ENCODE peak calls at places on chromosomes 4 and X, in eight cellular contexts. X, D, T, C, A, M, F and L are unnamed samples.

GRCh38 chr4:117357422-117357821 is 272.0 kb upstream of the TRAM1L1 start:
- DNase-seq in T (no peak), F (no peak), X (no peak), C (no peak), A (no peak), M (no peak), D (no peak), L (no peak)

GRCh38 chr4:16226816-16227461 is 668 bp upstream of the TAPT1 start:
- DNase-seq in C (peak; percentile 12), T (no peak), X (peak; percentile 68), F (no peak), M (peak; percentile 32), D (peak; percentile 37), A (no peak), L (peak; percentile 57)

GRCh38 chr4:139144911-139145551 is 32.0 kb downstream of the ELF2 start:
- DNase-seq in C (peak; percentile 4), F (no peak), T (no peak), X (no peak), A (no peak), M (no peak), D (no peak), L (peak; percentile 21)

GRCh38 chrX:6095469-6095868 is 133.2 kb downstream of the NLGN4X start:
- DNase-seq in X (no peak), C (no peak), M (no peak), A (no peak), T (no peak), D (no peak), F (no peak), L (no peak)

GRCh38 chr4:98027827-98028226 is 115.4 kb downstream of the STPG2 start:
- DNase-seq in T (peak; percentile 11), A (no peak), F (no peak), C (no peak), X (no peak), M (peak; percentile 24), D (no peak), L (peak; percentile 36)

GRCh38 chr4:93147524-93148212 is 680.9 kb upstream of the ATOH1 start:
- DNase-seq in C (no peak), F (no peak), X (peak; percentile 60), T (no peak), M (no peak), A (no peak), D (no peak), L (no peak)

GRCh38 chr4:166991162-166991561 is 243.1 kb downstream of the SPOCK3 start:
- DNase-seq in M (no peak), C (no peak), D (no peak), F (no peak), T (no peak), X (no peak), A (no peak), L (no peak)

GRCh38 chr4:15374697-15375096 is 53.1 kb upstream of the C1QTNF7 start:
- DNase-seq in X (no peak), F (no peak), A (no peak), M (peak; percentile 40), C (no peak), T (no peak), D (no peak), L (no peak)

GRCh38 chr4:76011700-76012387 is 4.5 kb upstream of the CXCL9 start:
- DNase-seq in X (no peak), F (no peak), T (peak; percentile 34), M (peak; percentile 71), C (no peak), A (no peak), D (no peak), L (peak; percentile 53)